ENCODE peak calls at places on chromosomes 2 and 18, in six cellular contexts. U is upper lobe of right lung, N is choroid plexus epithelial cell, A is Caco-2, E is nephron progenitor cell, H is tibial artery. Z is an unnamed sample.

GRCh38 chr2:165149439-165149838 is 54.4 kb downstream of the SCN3A start:
- DNase-seq in U (no peak), N (no peak), A (no peak), E (no peak), H (no peak), Z (no peak)

GRCh38 chr2:219460424-219460926 is 25.8 kb downstream of the SPEG start:
- DNase-seq in U (no peak), N (peak; percentile 47), A (no peak), E (peak; percentile 76), H (peak; percentile 87), Z (no peak)

GRCh38 chr2:20682166-20682565 is 15.2 kb downstream of the GDF7 start:
- DNase-seq in U (no peak), N (peak; percentile 55), A (no peak), E (no peak), H (no peak), Z (no peak)

GRCh38 chr2:20450201-20451108 is 3.6 kb downstream of the RHOB start:
- DNase-seq in U (no peak), N (peak; percentile 83), A (no peak), E (no peak), H (peak; percentile 82), Z (no peak)

GRCh38 chr2:128727914-128728313 is 409.2 kb upstream of the HS6ST1 start:
- DNase-seq in U (no peak), N (peak; percentile 98), A (no peak), E (no peak), H (peak; percentile 56), Z (no peak)

GRCh38 chr2:205719864-205720263 is 37.6 kb downstream of the NRP2 start:
- DNase-seq in U (no peak), N (no peak), A (no peak), E (no peak), H (no peak), Z (no peak)

GRCh38 chr2:165804719-165805118 is 10.7 kb upstream of the GALNT3 start:
- DNase-seq in U (no peak), N (no peak), A (no peak), E (no peak), H (no peak), Z (no peak)

GRCh38 chr2:206062724-206063123 is 23.2 kb downstream of the INO80D start:
- DNase-seq in U (no peak), N (no peak), A (no peak), E (no peak), H (no peak), Z (no peak)

GRCh38 chr2:119649364-119649917 is 29.6 kb upstream of the TMEM177 start:
- DNase-seq in U (no peak), N (peak; percentile 75), A (no peak), E (no peak), H (no peak), Z (no peak)

GRCh38 chr2:241460631-241461030 is 47.8 kb downstream of the STK25 start:
- DNase-seq in U (no peak), N (no peak), A (no peak), E (no peak), H (no peak), Z (no peak)

GRCh38 chr2:128414351-128414750 is 95.7 kb upstream of the HS6ST1 start:
- DNase-seq in U (peak; percentile 38), N (no peak), A (no peak), E (no peak), H (no peak), Z (peak; percentile 40)

GRCh38 chr2:199716807-199717586 is 134.0 kb downstream of the FTCDNL1 start:
- DNase-seq in U (no peak), N (no peak), A (no peak), E (peak; percentile 16), H (no peak), Z (no peak)

GRCh38 chr2:102032368-102033027 is 40.7 kb downstream of the IL1R2 start:
- DNase-seq in U (no peak), N (no peak), A (no peak), E (no peak), H (no peak), Z (no peak)

GRCh38 chr2:105775809-105776559 is 31.3 kb downstream of the NCK2 start:
- DNase-seq in U (no peak), N (no peak), A (no peak), E (no peak), H (no peak), Z (no peak)

GRCh38 chr2:54909006-54909405 is 141.2 kb downstream of the RTN4 start:
- DNase-seq in U (no peak), N (no peak), A (no peak), E (no peak), H (no peak), Z (no peak)

GRCh38 chr2:30265441-30266015 is 34.2 kb downstream of the LBH start:
- DNase-seq in U (no peak), N (peak; percentile 39), A (no peak), E (no peak), H (no peak), Z (no peak)

GRCh38 chr2:164257794-164258193 is 363.5 kb downstream of the GRB14 start:
- DNase-seq in U (no peak), N (no peak), A (no peak), E (no peak), H (no peak), Z (no peak)

GRCh38 chr2:66489433-66489832 is 54.5 kb downstream of the MEIS1 start:
- DNase-seq in U (no peak), N (no peak), A (no peak), E (no peak), H (no peak), Z (no peak)

GRCh38 chr2:209685340-209685739 is 86.3 kb upstream of the UNC80 start:
- DNase-seq in U (no peak), N (no peak), A (no peak), E (no peak), H (no peak), Z (no peak)

GRCh38 chr2:209682646-209683045 is 89.0 kb upstream of the UNC80 start:
- DNase-seq in U (no peak), N (no peak), A (no peak), E (no peak), H (no peak), Z (no peak)

GRCh38 chr2:209685963-209686362 is 85.7 kb upstream of the UNC80 start:
- DNase-seq in U (no peak), N (no peak), A (no peak), E (no peak), H (no peak), Z (no peak)

GRCh38 chr2:209681201-209681735 is 90.4 kb upstream of the UNC80 start:
- DNase-seq in U (no peak), N (no peak), A (no peak), E (no peak), H (no peak), Z (no peak)

GRCh38 chr2:209680596-209680995 is 91.0 kb upstream of the UNC80 start:
- DNase-seq in U (no peak), N (no peak), A (no peak), E (no peak), H (no peak), Z (no peak)
- TF ChIP-seq CTCF in U (no peak), N (no peak), A (no peak), E (no peak), H (no peak), Z (no peak)

DNA sequence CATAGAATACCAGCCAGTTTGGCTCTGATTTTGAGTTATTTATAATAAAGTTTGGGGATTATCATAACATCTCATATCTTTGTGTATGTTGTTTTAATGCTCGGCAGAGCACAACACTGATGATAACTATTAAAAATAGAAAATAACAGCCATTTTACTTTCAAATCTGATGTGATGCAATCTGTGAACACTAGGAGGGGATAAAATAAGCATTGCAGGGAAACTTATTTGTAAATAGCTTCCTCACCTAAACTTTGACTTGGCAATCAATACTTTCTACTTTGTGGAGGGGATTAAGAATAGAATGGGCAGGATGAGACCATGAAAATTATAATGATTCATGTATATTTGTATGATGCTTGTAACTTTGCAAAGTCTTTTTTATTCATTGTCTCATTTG is 54.4 kb downstream of the USP14 start:
- DNase-seq in U (no peak), N (peak; percentile 20), A (no peak), E (no peak), H (no peak), Z (no peak)
- TF ChIP-seq CTCF in U (no peak), N (peak; percentile 40), A (no peak), E (no peak), H (no peak), Z (peak; percentile 56)

GRCh38 chr2:233062447-233062842 is 2.3 kb downstream of the INPP5D start:
- DNase-seq in U (no peak), N (no peak), A (no peak), E (no peak), H (no peak), Z (no peak)

GRCh38 chr2:233060500-233061006 is 411 bp downstream of the INPP5D start:
- DNase-seq in U (peak; percentile 30), N (no peak), A (no peak), E (no peak), H (no peak), Z (no peak)

GRCh38 chr2:233062946-233063268 is 2.8 kb downstream of the INPP5D start:
- DNase-seq in U (peak; percentile 32), N (no peak), A (no peak), E (no peak), H (no peak), Z (no peak)

GRCh38 chr2:233061007-233061590 is 957 bp downstream of the INPP5D start:
- DNase-seq in U (peak; percentile 55), N (no peak), A (no peak), E (no peak), H (no peak), Z (no peak)

GRCh38 chr2:233061591-233062446 is 1.7 kb downstream of the INPP5D start:
- DNase-seq in U (peak; percentile 70), N (peak; percentile 42), A (no peak), E (peak; percentile 51), H (peak; percentile 59), Z (no peak)
- TF ChIP-seq CTCF in U (peak; percentile 40), N (peak; percentile 36), A (peak; percentile 19), E (peak; percentile 16), H (no peak), Z (peak; percentile 59)

DNA sequence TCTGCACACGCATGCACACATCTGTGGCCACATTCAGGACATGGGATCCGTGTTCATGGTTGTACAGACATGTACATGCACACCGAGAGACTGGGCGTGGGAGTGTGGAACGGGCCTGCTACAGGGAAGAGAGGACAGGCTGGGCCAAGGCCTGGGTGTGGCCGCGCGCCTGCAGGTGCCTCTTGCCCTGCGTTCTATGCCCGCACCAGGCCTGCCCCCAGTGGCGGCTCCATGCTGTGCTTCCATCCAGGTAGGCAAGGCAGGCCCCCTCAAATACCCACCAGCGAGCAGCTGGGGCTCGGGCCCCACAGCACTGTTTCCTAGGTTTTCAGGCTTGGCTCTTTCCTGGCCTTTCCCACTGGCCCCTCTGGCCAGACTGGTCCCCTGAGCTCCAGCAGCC is 15.5 kb upstream of the PTMA start:
- DNase-seq in U (no peak), N (no peak), A (no peak), E (no peak), H (no peak), Z (no peak)
- TF ChIP-seq CTCF in U (no peak), N (no peak), A (no peak), E (no peak), H (no peak), Z (no peak)

GRCh38 chr2:152466041-152466440 is 131.1 kb downstream of the FMNL2 start:
- DNase-seq in U (no peak), N (peak; percentile 65), A (no peak), E (no peak), H (no peak), Z (no peak)
- TF ChIP-seq CTCF in U (no peak), N (no peak), A (no peak), E (no peak), H (no peak), Z (no peak)

GRCh38 chr2:225137971-225138370 is 95.7 kb upstream of the DOCK10 start:
- DNase-seq in U (no peak), N (no peak), A (no peak), E (no peak), H (no peak), Z (no peak)
- TF ChIP-seq CTCF in U (no peak), N (no peak), A (no peak), E (no peak), H (no peak), Z (no peak)